ENCODE peak calls at places on chromosomes 4 and X, in eight cellular contexts. G is suprapubic skin, U is uterus, Y is A549, K is stomach, P is HCT116, R is IMR-90, X is tibial nerve. L is an unnamed sample. For H3K4me1, the result is how much of the 10 kb centered on the place peaks cover.

GRCh38 chr4:157040380-157040779 is 35.6 kb upstream of the GLRB start:
- DNase-seq in G (no peak), U (no peak), Y (no peak), K (no peak), P (no peak), R (no peak), X (no peak), L (no peak)

GRCh38 chr4:189404271-189404670 is 536.4 kb upstream of the FRG1 start:
- DNase-seq in G (no peak), U (no peak), Y (no peak), K (no peak), P (no peak), R (no peak), X (no peak), L (no peak)

GRCh38 chrX:69021095-69021494 is 144.2 kb downstream of the PJA1 start:
- DNase-seq in G (no peak), U (peak), Y (no peak), K (no peak), P (no peak), R (no peak), X (no peak), L (no peak)

GRCh38 chrX:48972214-48973164 is 845 bp upstream of the KCND1 start:
- DNase-seq in G (no peak), U (peak), Y (peak), K (peak), P (peak), R (peak), X (peak), L (peak)

GRCh38 chr4:120977435-120977997 is 55.0 kb upstream of the PRDM5 start:
- DNase-seq in G (no peak), U (no peak), Y (peak), K (no peak), P (peak), R (peak), X (peak), L (peak)

GRCh38 chr4:1660948-1661677 is 23.0 kb downstream of the FAM53A start:
- DNase-seq in G (no peak), U (no peak), Y (no peak), K (no peak), P (no peak), R (no peak), X (no peak), L (no peak)

GRCh38 chr4:157225096-157225495 is 4.6 kb downstream of the GRIA2 start:
- DNase-seq in G (no peak), U (no peak), Y (no peak), K (no peak), P (no peak), R (no peak), X (no peak), L (no peak)

GRCh38 chrX:123322531-123322930 is 138.5 kb downstream of the GRIA3 start:
- DNase-seq in G (no peak), U (no peak), Y (no peak), K (no peak), P (no peak), R (no peak), X (no peak), L (no peak)

GRCh38 chr4:4455199-4455865 is 68.4 kb downstream of the NSG1 start:
- DNase-seq in G (no peak), U (no peak), Y (no peak), K (no peak), P (no peak), R (no peak), X (no peak), L (no peak)

GRCh38 chr4:93828332-93828829 is at the start of gene ATOH1:
- DNase-seq in G (no peak), U (no peak), Y (peak), K (no peak), P (peak), R (no peak), X (no peak), L (peak)

GRCh38 chr4:84985952-84986351 is 19.5 kb upstream of the WDFY3 start:
- DNase-seq in G (no peak), U (no peak), Y (no peak), K (no peak), P (peak), R (peak), X (no peak), L (no peak)

GRCh38 chr4:183035726-183036415 is 63.2 kb upstream of the WWC2 start:
- DNase-seq in G (no peak), U (no peak), Y (no peak), K (no peak), P (no peak), R (no peak), X (no peak), L (no peak)

GRCh38 chr4:176293660-176294059 is 24.6 kb upstream of the ASB5 start:
- DNase-seq in G (no peak), U (no peak), Y (no peak), K (no peak), P (no peak), R (no peak), X (no peak), L (no peak)
- TF ChIP-seq POLR2A in G (no peak), U (no peak), Y (no peak), K (no peak), P (no peak), R (no peak), X (no peak), L (no peak)

GRCh38 chr4:51858605-51859211 is 15.8 kb downstream of the DCUN1D4 start:
- DNase-seq in G (no peak), U (no peak), Y (no peak), K (no peak), P (no peak), R (peak), X (no peak), L (no peak)
- H3K4me1 ChIP-seq in G (under half), U (under half), Y (under half), K (half or more), P (under half), R (under half), X (under half), L (under half)

GRCh38 chr4:99723555-99724450 is 66.2 kb upstream of the C4orf54 start:
- DNase-seq in G (no peak), U (peak), Y (peak), K (peak), P (peak), R (peak), X (no peak), L (peak)
- TF ChIP-seq POLR2A in G (no peak), U (no peak), Y (no peak), K (no peak), P (no peak), R (no peak), X (no peak), L (no peak)

GRCh38 chr4:2866160-2866861 is 22.7 kb downstream of the ADD1 start:
- DNase-seq in G (no peak), U (no peak), Y (no peak), K (no peak), P (no peak), R (no peak), X (no peak), L (no peak)
- H3K4me1 ChIP-seq in G (half or more), U (under half), Y (under half), K (half or more), P (under half), R (under half), X (half or more), L (half or more)

DNA sequence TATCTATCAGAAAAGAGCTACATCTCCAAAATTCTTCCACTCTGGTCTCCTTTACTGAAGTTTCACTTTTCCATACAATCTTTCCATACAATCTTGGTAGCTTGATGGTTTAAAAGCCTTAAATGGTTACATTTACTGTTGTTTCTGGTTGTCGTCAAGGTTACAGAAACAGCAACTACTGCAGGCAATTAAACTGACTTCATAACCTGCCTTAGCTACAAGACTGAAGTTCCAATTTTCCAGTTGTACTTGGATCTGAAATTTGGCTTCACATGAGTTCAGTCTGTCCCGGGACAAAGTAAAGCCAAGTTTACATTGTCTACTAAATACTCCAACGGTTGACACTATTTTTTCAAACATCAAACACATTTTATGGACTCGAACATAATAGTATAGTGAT is 326.4 kb downstream of the ANKRD50 start:
- DNase-seq in G (no peak), U (no peak), Y (no peak), K (no peak), P (no peak), R (no peak), X (no peak), L (no peak)
- TF ChIP-seq POLR2A in G (no peak), U (no peak), Y (no peak), K (no peak), P (no peak), R (no peak), X (no peak), L (no peak)

GRCh38 chr4:15413010-15413622 is 14.7 kb upstream of the C1QTNF7 start:
- DNase-seq in G (no peak), U (no peak), Y (no peak), K (no peak), P (no peak), R (no peak), X (no peak), L (no peak)
- H3K4me1 ChIP-seq in G (under half), U (under half), Y (under half), K (half or more), P (under half), R (under half), X (under half), L (under half)

DNA sequence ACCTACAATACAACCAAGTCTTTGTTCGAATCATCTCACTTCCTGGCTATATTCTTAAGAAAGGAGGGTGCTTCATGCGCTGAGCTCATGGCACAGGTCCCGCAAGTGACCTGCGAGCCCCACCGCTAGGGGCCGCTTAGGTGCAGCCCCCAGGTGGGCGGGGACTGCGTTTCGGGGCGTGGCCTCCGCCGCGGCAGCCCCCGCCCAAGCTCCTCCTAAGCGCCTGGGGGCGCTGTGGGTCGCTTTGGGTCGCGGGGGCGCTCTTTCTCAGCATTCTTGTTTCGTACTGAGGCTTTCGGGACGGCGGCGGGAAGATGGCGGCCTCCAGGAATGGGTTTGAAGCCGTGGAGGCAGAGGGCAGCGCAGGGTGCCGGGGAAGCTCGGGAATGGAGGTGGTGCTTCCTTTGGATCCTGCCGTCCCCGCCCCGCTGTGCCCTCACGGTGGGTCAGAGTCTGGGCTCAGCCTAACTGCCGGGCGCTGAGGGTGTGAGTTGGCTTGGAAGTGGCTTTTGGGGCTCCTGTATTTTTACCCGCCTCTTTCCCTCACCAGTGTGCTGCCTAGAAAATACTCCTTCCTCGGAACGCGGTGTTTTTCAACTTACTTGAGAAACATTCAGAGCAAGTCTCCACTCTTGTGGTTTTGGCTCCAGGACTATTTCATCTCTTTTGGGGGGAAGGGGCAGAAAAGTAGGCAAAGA is at the start of gene ZCCHC4:
- DNase-seq in G (peak), U (peak), Y (peak), K (peak), P (peak), R (peak), X (peak), L (peak)
- TF ChIP-seq POLR2A in G (no peak), U (no peak), Y (peak), K (no peak), P (peak), R (peak), X (no peak), L (peak)

DNA sequence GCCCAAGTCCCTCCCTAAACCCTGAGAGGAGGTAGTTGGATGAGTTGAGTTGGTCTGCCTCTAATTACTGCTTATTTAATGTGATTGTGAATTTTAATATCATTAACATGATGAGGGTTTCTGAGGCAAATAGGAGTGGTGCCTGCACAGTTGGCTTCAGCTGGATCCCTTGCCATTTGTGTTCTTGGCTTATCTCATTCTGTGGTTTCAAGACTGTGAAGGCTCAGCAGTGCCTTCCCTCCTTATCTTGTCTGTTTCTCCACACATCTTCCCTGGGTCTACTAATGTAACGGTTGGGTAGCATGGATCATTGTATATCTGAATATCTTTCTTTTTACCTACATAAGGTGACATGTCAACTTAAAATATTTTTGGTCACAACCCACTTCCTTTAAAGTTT is 1.6 kb upstream of the SLC10A4 start:
- DNase-seq in G (no peak), U (no peak), Y (no peak), K (no peak), P (no peak), R (no peak), X (no peak), L (no peak)
- H3K4me1 ChIP-seq in G (under half), U (under half), Y (under half), K (under half), P (under half), R (under half), X (under half), L (under half)

GRCh38 chrX:15785176-15785735 is 5.0 kb upstream of the ZRSR2 start:
- DNase-seq in G (no peak), U (no peak), Y (no peak), K (no peak), P (no peak), R (no peak), X (no peak), L (no peak)

GRCh38 chrX:15786930-15787329 is 3.4 kb upstream of the ZRSR2 start:
- DNase-seq in G (no peak), U (no peak), Y (no peak), K (no peak), P (no peak), R (no peak), X (no peak), L (no peak)

DNA sequence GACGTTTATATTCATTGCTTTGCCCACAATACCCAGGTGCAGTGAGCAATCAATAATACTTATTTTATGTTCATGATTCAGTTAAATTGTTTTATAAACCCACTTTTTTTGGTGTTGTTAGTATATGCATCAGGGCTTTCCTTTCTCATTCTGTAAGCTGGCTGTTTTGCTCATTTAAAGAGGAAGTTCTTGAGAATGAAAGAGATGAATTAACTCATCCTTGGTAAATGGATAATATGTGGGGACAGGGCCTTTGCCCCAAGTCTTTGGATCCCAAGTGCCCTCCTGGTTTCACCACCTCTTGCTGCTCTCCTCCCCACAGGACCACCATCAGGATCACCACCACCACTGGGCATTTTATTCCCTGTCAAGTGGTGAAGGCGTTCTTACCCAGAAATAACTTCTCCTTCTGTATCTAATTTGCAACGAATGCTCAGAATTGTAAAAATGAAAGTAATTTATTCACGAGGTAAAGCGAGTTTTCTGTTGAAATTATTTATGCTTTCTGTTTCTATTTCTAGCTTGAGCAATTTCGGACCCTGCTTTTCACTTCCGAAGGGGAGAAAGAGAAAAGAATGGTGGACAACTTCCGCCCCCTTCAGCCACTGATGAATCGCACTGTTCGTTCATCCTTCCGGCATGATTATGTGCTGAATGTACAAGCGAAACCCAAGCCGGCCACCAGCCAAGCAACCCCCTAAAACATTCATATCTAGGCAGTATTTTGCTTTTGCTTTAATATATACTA is 8.1 kb upstream of the ZRSR2 start:
- DNase-seq in G (no peak), U (no peak), Y (no peak), K (no peak), P (no peak), R (no peak), X (no peak), L (no peak)
- TF ChIP-seq POLR2A in G (no peak), U (no peak), Y (no peak), K (no peak), P (no peak), R (no peak), X (no peak), L (no peak)

L was measured in body of pancreas.